ENCODE peak calls at places on chromosomes 4 and X, in five cellular contexts. One of them, this sample, is unnamed.
A peak's percentile ranks its signal among the peaks of the same experiment; 100 is the strongest.

GRCh38 chrX:121649414-121649813 is 602.0 kb downstream of the GLUD2 start:
- DNase-seq in lung microvascular endothelial cell: no peak
- DNase-seq in RWPE1: no peak
- DNase-seq in epithelial cell of prostate: no peak
- DNase-seq in stimulated activated CD4-positive, alpha-beta T cell treated with anti-CD3 and anti-CD28 coated beads, Interleukin-4, amount 100 ng/mL, for 4 hours: no peak
- DNase-seq in this sample: no peak

GRCh38 chrX:46737041-46737440 is 21.9 kb downstream of the SLC9A7 start:
- DNase-seq in lung microvascular endothelial cell: no peak
- DNase-seq in RWPE1: no peak
- DNase-seq in epithelial cell of prostate: no peak
- DNase-seq in stimulated activated CD4-positive, alpha-beta T cell treated with anti-CD3 and anti-CD28 coated beads, Interleukin-4, amount 100 ng/mL, for 4 hours: no peak
- DNase-seq in this sample: no peak

GRCh38 chrX:114049063-114049462 is 534.8 kb upstream of the HTR2C start:
- DNase-seq in lung microvascular endothelial cell: no peak
- DNase-seq in RWPE1: no peak
- DNase-seq in epithelial cell of prostate: no peak
- DNase-seq in stimulated activated CD4-positive, alpha-beta T cell treated with anti-CD3 and anti-CD28 coated beads, Interleukin-4, amount 100 ng/mL, for 4 hours: no peak
- DNase-seq in this sample: no peak

GRCh38 chr4:107747748-107748486 is 27.9 kb upstream of the PAPSS1 start:
- DNase-seq in lung microvascular endothelial cell: no peak
- DNase-seq in RWPE1: no peak
- DNase-seq in epithelial cell of prostate: no peak
- DNase-seq in stimulated activated CD4-positive, alpha-beta T cell treated with anti-CD3 and anti-CD28 coated beads, Interleukin-4, amount 100 ng/mL, for 4 hours: no peak
- DNase-seq in this sample: no peak

GRCh38 chrX:102899940-102900916 is 36.8 kb upstream of the RAB40AL start:
- DNase-seq in lung microvascular endothelial cell: peak; percentile 70
- DNase-seq in RWPE1: peak; percentile 3
- DNase-seq in epithelial cell of prostate: peak; percentile 3
- DNase-seq in stimulated activated CD4-positive, alpha-beta T cell treated with anti-CD3 and anti-CD28 coated beads, Interleukin-4, amount 100 ng/mL, for 4 hours: peak; percentile 41
- DNase-seq in this sample: peak; percentile 72

GRCh38 chrX:105975382-105975781 is 63.1 kb downstream of the SERPINA7 start:
- DNase-seq in lung microvascular endothelial cell: peak; percentile 1
- DNase-seq in RWPE1: no peak
- DNase-seq in epithelial cell of prostate: no peak
- DNase-seq in stimulated activated CD4-positive, alpha-beta T cell treated with anti-CD3 and anti-CD28 coated beads, Interleukin-4, amount 100 ng/mL, for 4 hours: no peak
- DNase-seq in this sample: no peak

GRCh38 chr4:113064244-113064643 is 14.8 kb downstream of the ANK2 start:
- DNase-seq in lung microvascular endothelial cell: no peak
- DNase-seq in RWPE1: no peak
- DNase-seq in epithelial cell of prostate: no peak
- DNase-seq in stimulated activated CD4-positive, alpha-beta T cell treated with anti-CD3 and anti-CD28 coated beads, Interleukin-4, amount 100 ng/mL, for 4 hours: no peak
- DNase-seq in this sample: no peak

GRCh38 chr4:1511441-1512041 is 105.3 kb upstream of the NKX1-1 start:
- DNase-seq in lung microvascular endothelial cell: peak; percentile 26
- DNase-seq in RWPE1: peak; percentile 25
- DNase-seq in epithelial cell of prostate: no peak
- DNase-seq in stimulated activated CD4-positive, alpha-beta T cell treated with anti-CD3 and anti-CD28 coated beads, Interleukin-4, amount 100 ng/mL, for 4 hours: peak; percentile 8
- DNase-seq in this sample: peak; percentile 7

GRCh38 chr4:105895609-105896460 is 564 bp downstream of the NPNT start:
- DNase-seq in lung microvascular endothelial cell: peak; percentile 4
- DNase-seq in RWPE1: peak; percentile 37
- DNase-seq in epithelial cell of prostate: no peak
- DNase-seq in stimulated activated CD4-positive, alpha-beta T cell treated with anti-CD3 and anti-CD28 coated beads, Interleukin-4, amount 100 ng/mL, for 4 hours: no peak
- DNase-seq in this sample: no peak

GRCh38 chrX:147958316-147958715 is 22.8 kb upstream of the FMR1NB start:
- DNase-seq in lung microvascular endothelial cell: no peak
- DNase-seq in RWPE1: peak; percentile 13
- DNase-seq in epithelial cell of prostate: no peak
- DNase-seq in stimulated activated CD4-positive, alpha-beta T cell treated with anti-CD3 and anti-CD28 coated beads, Interleukin-4, amount 100 ng/mL, for 4 hours: no peak
- DNase-seq in this sample: no peak

GRCh38 chrX:87525771-87526229 is 8.2 kb downstream of the KLHL4 start:
- DNase-seq in lung microvascular endothelial cell: peak; percentile 63
- DNase-seq in RWPE1: peak; percentile 59
- DNase-seq in epithelial cell of prostate: peak; percentile 1
- DNase-seq in stimulated activated CD4-positive, alpha-beta T cell treated with anti-CD3 and anti-CD28 coated beads, Interleukin-4, amount 100 ng/mL, for 4 hours: no peak
- DNase-seq in this sample: peak; percentile 47

GRCh38 chrX:102345916-102346315 is 93.9 kb downstream of the NXF2B start:
- DNase-seq in lung microvascular endothelial cell: peak; percentile 41
- DNase-seq in RWPE1: peak; percentile 5
- DNase-seq in epithelial cell of prostate: no peak
- DNase-seq in stimulated activated CD4-positive, alpha-beta T cell treated with anti-CD3 and anti-CD28 coated beads, Interleukin-4, amount 100 ng/mL, for 4 hours: peak; percentile 26
- DNase-seq in this sample: peak; percentile 34

GRCh38 chrX:52082578-52082977 is 13.6 kb upstream of the MAGED4B start:
- DNase-seq in lung microvascular endothelial cell: no peak
- DNase-seq in RWPE1: no peak
- DNase-seq in epithelial cell of prostate: no peak
- DNase-seq in stimulated activated CD4-positive, alpha-beta T cell treated with anti-CD3 and anti-CD28 coated beads, Interleukin-4, amount 100 ng/mL, for 4 hours: no peak
- DNase-seq in this sample: no peak

GRCh38 chr4:88335092-88335665 is 43.5 kb upstream of the HERC6 start:
- DNase-seq in lung microvascular endothelial cell: no peak
- DNase-seq in RWPE1: no peak
- DNase-seq in epithelial cell of prostate: no peak
- DNase-seq in stimulated activated CD4-positive, alpha-beta T cell treated with anti-CD3 and anti-CD28 coated beads, Interleukin-4, amount 100 ng/mL, for 4 hours: no peak
- DNase-seq in this sample: no peak

GRCh38 chr4:158513246-158513645 is 8.4 kb upstream of the RXFP1 start:
- DNase-seq in lung microvascular endothelial cell: peak; percentile 8
- DNase-seq in RWPE1: no peak
- DNase-seq in epithelial cell of prostate: no peak
- DNase-seq in stimulated activated CD4-positive, alpha-beta T cell treated with anti-CD3 and anti-CD28 coated beads, Interleukin-4, amount 100 ng/mL, for 4 hours: no peak
- DNase-seq in this sample: no peak

GRCh38 chr4:128811571-128812359 is 2.3 kb downstream of the JADE1 start:
- DNase-seq in lung microvascular endothelial cell: peak; percentile 93
- DNase-seq in RWPE1: peak; percentile 81
- DNase-seq in epithelial cell of prostate: no peak
- DNase-seq in stimulated activated CD4-positive, alpha-beta T cell treated with anti-CD3 and anti-CD28 coated beads, Interleukin-4, amount 100 ng/mL, for 4 hours: peak; percentile 87
- DNase-seq in this sample: peak; percentile 91

GRCh38 chr4:3261411-3262207 is 12.7 kb downstream of the MSANTD1 start:
- DNase-seq in lung microvascular endothelial cell: no peak
- DNase-seq in RWPE1: no peak
- DNase-seq in epithelial cell of prostate: no peak
- DNase-seq in stimulated activated CD4-positive, alpha-beta T cell treated with anti-CD3 and anti-CD28 coated beads, Interleukin-4, amount 100 ng/mL, for 4 hours: no peak
- DNase-seq in this sample: no peak

GRCh38 chr4:21900211-21900610 is 48.4 kb downstream of the KCNIP4 start:
- DNase-seq in lung microvascular endothelial cell: no peak
- DNase-seq in RWPE1: no peak
- DNase-seq in epithelial cell of prostate: no peak
- DNase-seq in stimulated activated CD4-positive, alpha-beta T cell treated with anti-CD3 and anti-CD28 coated beads, Interleukin-4, amount 100 ng/mL, for 4 hours: no peak
- DNase-seq in this sample: no peak

GRCh38 chrX:120768681-120769080 is 107.0 kb downstream of the CT47B1 start:
- DNase-seq in lung microvascular endothelial cell: peak; percentile 86
- DNase-seq in RWPE1: no peak
- DNase-seq in epithelial cell of prostate: no peak
- DNase-seq in stimulated activated CD4-positive, alpha-beta T cell treated with anti-CD3 and anti-CD28 coated beads, Interleukin-4, amount 100 ng/mL, for 4 hours: no peak
- DNase-seq in this sample: peak; percentile 77

GRCh38 chr4:107618656-107619055 is 101.4 kb downstream of the PAPSS1 start:
- DNase-seq in lung microvascular endothelial cell: no peak
- DNase-seq in RWPE1: no peak
- DNase-seq in epithelial cell of prostate: no peak
- DNase-seq in stimulated activated CD4-positive, alpha-beta T cell treated with anti-CD3 and anti-CD28 coated beads, Interleukin-4, amount 100 ng/mL, for 4 hours: no peak
- DNase-seq in this sample: no peak

GRCh38 chr4:6885953-6886557 is 23.6 kb upstream of the TBC1D14 start:
- DNase-seq in lung microvascular endothelial cell: peak; percentile 64
- DNase-seq in RWPE1: no peak
- DNase-seq in epithelial cell of prostate: no peak
- DNase-seq in stimulated activated CD4-positive, alpha-beta T cell treated with anti-CD3 and anti-CD28 coated beads, Interleukin-4, amount 100 ng/mL, for 4 hours: no peak
- DNase-seq in this sample: peak; percentile 15

GRCh38 chrX:154300815-154301214 is 5.2 kb downstream of the TKTL1 start:
- DNase-seq in lung microvascular endothelial cell: no peak
- DNase-seq in RWPE1: no peak
- DNase-seq in epithelial cell of prostate: no peak
- DNase-seq in stimulated activated CD4-positive, alpha-beta T cell treated with anti-CD3 and anti-CD28 coated beads, Interleukin-4, amount 100 ng/mL, for 4 hours: no peak
- DNase-seq in this sample: no peak

GRCh38 chr4:25857403-25857802 is 5.4 kb downstream of the SEL1L3 start:
- DNase-seq in lung microvascular endothelial cell: peak; percentile 18
- DNase-seq in RWPE1: no peak
- DNase-seq in epithelial cell of prostate: no peak
- DNase-seq in stimulated activated CD4-positive, alpha-beta T cell treated with anti-CD3 and anti-CD28 coated beads, Interleukin-4, amount 100 ng/mL, for 4 hours: no peak
- DNase-seq in this sample: no peak

GRCh38 chr4:186104895-186105720 is 604 bp downstream of the FAM149A start:
- DNase-seq in lung microvascular endothelial cell: no peak
- DNase-seq in RWPE1: peak; percentile 8
- DNase-seq in epithelial cell of prostate: no peak
- DNase-seq in stimulated activated CD4-positive, alpha-beta T cell treated with anti-CD3 and anti-CD28 coated beads, Interleukin-4, amount 100 ng/mL, for 4 hours: no peak
- DNase-seq in this sample: no peak

GRCh38 chr4:126106658-126107057 is 791.9 kb downstream of the FAT4 start:
- DNase-seq in lung microvascular endothelial cell: no peak
- DNase-seq in RWPE1: no peak
- DNase-seq in epithelial cell of prostate: no peak
- DNase-seq in stimulated activated CD4-positive, alpha-beta T cell treated with anti-CD3 and anti-CD28 coated beads, Interleukin-4, amount 100 ng/mL, for 4 hours: no peak
- DNase-seq in this sample: no peak

GRCh38 chr4:1823545-1823932 is 30.4 kb downstream of the FGFR3 start:
- DNase-seq in lung microvascular endothelial cell: no peak
- DNase-seq in RWPE1: no peak
- DNase-seq in epithelial cell of prostate: no peak
- DNase-seq in stimulated activated CD4-positive, alpha-beta T cell treated with anti-CD3 and anti-CD28 coated beads, Interleukin-4, amount 100 ng/mL, for 4 hours: no peak
- DNase-seq in this sample: no peak

GRCh38 chr4:118351851-118352827 is 664 bp downstream of the PRSS12 start:
- DNase-seq in lung microvascular endothelial cell: no peak
- DNase-seq in RWPE1: peak; percentile 7
- DNase-seq in epithelial cell of prostate: no peak
- DNase-seq in stimulated activated CD4-positive, alpha-beta T cell treated with anti-CD3 and anti-CD28 coated beads, Interleukin-4, amount 100 ng/mL, for 4 hours: no peak
- DNase-seq in this sample: no peak

GRCh38 chr4:152352645-152353116 is 183.2 kb downstream of the FBXW7 start:
- DNase-seq in lung microvascular endothelial cell: peak; percentile 97
- DNase-seq in RWPE1: peak; percentile 71
- DNase-seq in epithelial cell of prostate: peak; percentile 83
- DNase-seq in stimulated activated CD4-positive, alpha-beta T cell treated with anti-CD3 and anti-CD28 coated beads, Interleukin-4, amount 100 ng/mL, for 4 hours: no peak
- DNase-seq in this sample: peak; percentile 94

GRCh38 chrX:154040307-154040756 is 20.6 kb upstream of the IRAK1 start:
- DNase-seq in lung microvascular endothelial cell: peak; percentile 74
- DNase-seq in RWPE1: peak; percentile 9
- DNase-seq in epithelial cell of prostate: peak; percentile 16
- DNase-seq in stimulated activated CD4-positive, alpha-beta T cell treated with anti-CD3 and anti-CD28 coated beads, Interleukin-4, amount 100 ng/mL, for 4 hours: no peak
- DNase-seq in this sample: peak; percentile 11

GRCh38 chr4:10421344-10422055 is 35.7 kb downstream of the ZNF518B start:
- DNase-seq in lung microvascular endothelial cell: no peak
- DNase-seq in RWPE1: no peak
- DNase-seq in epithelial cell of prostate: peak; percentile 22
- DNase-seq in stimulated activated CD4-positive, alpha-beta T cell treated with anti-CD3 and anti-CD28 coated beads, Interleukin-4, amount 100 ng/mL, for 4 hours: no peak
- DNase-seq in this sample: peak; percentile 17

GRCh38 chrX:19674041-19674769 is 158.9 kb upstream of the MAP3K15 start:
- DNase-seq in lung microvascular endothelial cell: no peak
- DNase-seq in RWPE1: no peak
- DNase-seq in epithelial cell of prostate: no peak
- DNase-seq in stimulated activated CD4-positive, alpha-beta T cell treated with anti-CD3 and anti-CD28 coated beads, Interleukin-4, amount 100 ng/mL, for 4 hours: no peak
- DNase-seq in this sample: no peak

GRCh38 chrX:57447856-57448255 is 144.0 kb upstream of the ZXDB start:
- DNase-seq in lung microvascular endothelial cell: peak; percentile 53
- DNase-seq in RWPE1: no peak
- DNase-seq in epithelial cell of prostate: no peak
- DNase-seq in stimulated activated CD4-positive, alpha-beta T cell treated with anti-CD3 and anti-CD28 coated beads, Interleukin-4, amount 100 ng/mL, for 4 hours: no peak
- DNase-seq in this sample: peak; percentile 17

GRCh38 chrX:87968118-87968517 is 450.5 kb downstream of the KLHL4 start:
- DNase-seq in lung microvascular endothelial cell: no peak
- DNase-seq in RWPE1: no peak
- DNase-seq in epithelial cell of prostate: no peak
- DNase-seq in stimulated activated CD4-positive, alpha-beta T cell treated with anti-CD3 and anti-CD28 coated beads, Interleukin-4, amount 100 ng/mL, for 4 hours: no peak
- DNase-seq in this sample: no peak

GRCh38 chr4:164536829-164537228 is 217.1 kb upstream of the SMIM31 start:
- DNase-seq in lung microvascular endothelial cell: no peak
- DNase-seq in RWPE1: peak; percentile 91
- DNase-seq in epithelial cell of prostate: peak; percentile 96
- DNase-seq in stimulated activated CD4-positive, alpha-beta T cell treated with anti-CD3 and anti-CD28 coated beads, Interleukin-4, amount 100 ng/mL, for 4 hours: no peak
- DNase-seq in this sample: no peak

GRCh38 chr4:123555500-123556273 is 159.1 kb downstream of the SPRY1 start:
- DNase-seq in lung microvascular endothelial cell: peak; percentile 83
- DNase-seq in RWPE1: peak; percentile 90
- DNase-seq in epithelial cell of prostate: no peak
- DNase-seq in stimulated activated CD4-positive, alpha-beta T cell treated with anti-CD3 and anti-CD28 coated beads, Interleukin-4, amount 100 ng/mL, for 4 hours: no peak
- DNase-seq in this sample: peak; percentile 97

GRCh38 chr4:151807220-151807619 is 46.4 kb upstream of the GATB start:
- DNase-seq in lung microvascular endothelial cell: no peak
- DNase-seq in RWPE1: no peak
- DNase-seq in epithelial cell of prostate: no peak
- DNase-seq in stimulated activated CD4-positive, alpha-beta T cell treated with anti-CD3 and anti-CD28 coated beads, Interleukin-4, amount 100 ng/mL, for 4 hours: no peak
- DNase-seq in this sample: no peak